ENCODE peak calls at places on chromosomes 7 and 10, in five cellular contexts. T, M, U, A and Y are unnamed samples.

GRCh38 chr7:71459137-71459536 is 327.2 kb downstream of the GALNT17 start:
- DNase-seq in M (no peak), U (no peak), T (no peak), A (no peak), Y (no peak)

GRCh38 chr10:99432047-99432446 is 1.6 kb upstream of the GOT1 start:
- DNase-seq in M (no peak), T (no peak), U (no peak), A (no peak), Y (no peak)

GRCh38 chr10:114471906-114472873 is 67.9 kb upstream of the AFAP1L2 start:
- DNase-seq in T (no peak), A (peak; percentile 52), M (no peak), U (no peak), Y (no peak)

GRCh38 chr10:51471271-51471670 is 228.1 kb downstream of the CSTF2T start:
- DNase-seq in M (no peak), A (no peak), U (no peak), T (no peak), Y (no peak)

GRCh38 chr10:42952358-42952757 is 124.5 kb upstream of the RET start:
- DNase-seq in A (peak; percentile 90), U (peak; percentile 27), T (no peak), M (peak; percentile 2), Y (no peak)

GRCh38 chr10:27256299-27256698 is 15.7 kb upstream of the ACBD5 start:
- DNase-seq in M (no peak), U (no peak), A (no peak), T (no peak), Y (no peak)

GRCh38 chr7:43639858-43640491 is 57.1 kb downstream of the STK17A start:
- DNase-seq in M (peak; percentile 86), U (no peak), T (no peak), A (no peak), Y (peak; percentile 50)

GRCh38 chr10:12201543-12201942 is 5.6 kb downstream of the CDC123 start:
- DNase-seq in T (no peak), M (no peak), A (no peak), U (no peak), Y (no peak)

GRCh38 chr7:584122-584465 is 64.4 kb upstream of the PDGFA start:
- DNase-seq in T (no peak), A (no peak), U (peak; percentile 96), M (no peak), Y (no peak)

GRCh38 chr10:36147529-36147928 is 505.4 kb upstream of the FZD8 start:
- DNase-seq in T (no peak), U (no peak), A (no peak), M (no peak), Y (no peak)

GRCh38 chr10:36489928-36490279 is 635.5 kb upstream of the ANKRD30A start:
- DNase-seq in T (peak; percentile 44), M (peak; percentile 66), A (no peak), U (no peak), Y (peak; percentile 66)

GRCh38 chr10:114576716-114577115 is 81.4 kb downstream of the ABLIM1 start:
- DNase-seq in U (no peak), M (no peak), T (no peak), A (no peak), Y (no peak)

GRCh38 chr7:71633571-71634008 is 501.6 kb downstream of the GALNT17 start:
- DNase-seq in M (peak; percentile 92), A (peak; percentile 47), T (peak; percentile 1), U (no peak), Y (peak; percentile 36)

GRCh38 chr7:45915606-45916005 is 5.5 kb downstream of the IGFBP3 start:
- DNase-seq in M (peak; percentile 64), A (no peak), U (no peak), T (no peak), Y (no peak)

GRCh38 chr7:87413029-87413428 is 62.5 kb downstream of the ABCB4 start:
- DNase-seq in M (peak; percentile 70), U (no peak), T (peak; percentile 11), A (no peak), Y (no peak)

GRCh38 chr10:104622598-104623209 is 18.4 kb upstream of the SORCS3 start:
- DNase-seq in A (peak; percentile 82), M (no peak), U (no peak), T (no peak), Y (no peak)

GRCh38 chr7:44098092-44099068 is 5.8 kb upstream of the AEBP1 start:
- DNase-seq in T (no peak), U (no peak), A (no peak), M (no peak), Y (no peak)

GRCh38 chr10:127298396-127298795 is 102.0 kb upstream of the INSYN2A start:
- DNase-seq in T (no peak), A (no peak), U (no peak), M (peak; percentile 65), Y (no peak)

GRCh38 chr7:137298464-137298794 is 45.1 kb downstream of the PTN start:
- DNase-seq in U (no peak), M (no peak), A (no peak), T (no peak), Y (no peak)

GRCh38 chr10:98589007-98589406 is 142.3 kb upstream of the HPS1 start:
- DNase-seq in A (no peak), T (no peak), M (peak; percentile 71), U (no peak), Y (no peak)

GRCh38 chr7:12127490-12127889 is 83.6 kb upstream of the TMEM106B start:
- DNase-seq in M (no peak), U (no peak), T (no peak), A (no peak), Y (no peak)

GRCh38 chr7:3911685-3912084 is 610.6 kb downstream of the SDK1 start:
- DNase-seq in U (no peak), T (no peak), A (no peak), M (no peak), Y (no peak)

GRCh38 chr7:82078807-82079206 is 309.0 kb upstream of the HGF start:
- DNase-seq in U (no peak), A (no peak), M (no peak), T (no peak), Y (no peak)

GRCh38 chr10:21523007-21523406 is 2.5 kb downstream of the SKIDA1 start:
- DNase-seq in T (no peak), M (no peak), U (no peak), A (no peak), Y (no peak)

GRCh38 chr7:153523320-153524015 is 528.7 kb upstream of the DPP6 start:
- DNase-seq in U (no peak), M (no peak), T (no peak), A (no peak), Y (no peak)